ENCODE peak calls at places on chromosomes 11 and 22, in four cellular contexts. One of them, this sample, is unnamed.

GRCh38 chr11:114061053-114062049 is 1.8 kb downstream of the ZBTB16 start:
- DNase-seq in uterus: no peak
- DNase-seq in spleen: peak
- DNase-seq in AG04450: no peak
- DNase-seq in this sample: peak

GRCh38 chr22:23204541-23205157 is 24.3 kb downstream of the BCR start:
- DNase-seq in uterus: peak
- DNase-seq in spleen: peak
- DNase-seq in AG04450: no peak
- DNase-seq in this sample: peak

GRCh38 chr11:24859801-24860300 is 363.0 kb downstream of the LUZP2 start:
- DNase-seq in uterus: no peak
- DNase-seq in spleen: peak
- DNase-seq in AG04450: no peak
- DNase-seq in this sample: no peak

GRCh38 chr11:116172156-116172555 is 600.6 kb downstream of the BUD13 start:
- DNase-seq in uterus: no peak
- DNase-seq in spleen: no peak
- DNase-seq in AG04450: no peak
- DNase-seq in this sample: no peak

GRCh38 chr11:60711316-60711715 is 11.9 kb downstream of the MS4A8 start:
- DNase-seq in uterus: no peak
- DNase-seq in spleen: no peak
- DNase-seq in AG04450: no peak
- DNase-seq in this sample: no peak

GRCh38 chr22:35630387-35630793 is 13.3 kb upstream of the MB start:
- DNase-seq in uterus: no peak
- DNase-seq in spleen: peak
- DNase-seq in AG04450: peak
- DNase-seq in this sample: no peak

GRCh38 chr11:126544311-126545056 is 189.0 kb downstream of the ST3GAL4 start:
- DNase-seq in uterus: peak
- DNase-seq in spleen: no peak
- DNase-seq in AG04450: peak
- DNase-seq in this sample: no peak

GRCh38 chr11:92728628-92729027 is 240.8 kb upstream of the MTNR1B start:
- DNase-seq in uterus: no peak
- DNase-seq in spleen: no peak
- DNase-seq in AG04450: no peak
- DNase-seq in this sample: no peak

GRCh38 chr11:41201156-41201555 is 258.3 kb downstream of the LRRC4C start:
- DNase-seq in uterus: no peak
- DNase-seq in spleen: no peak
- DNase-seq in AG04450: no peak
- DNase-seq in this sample: no peak

GRCh38 chr11:131412061-131412460 is 41.6 kb downstream of the NTM start:
- DNase-seq in uterus: no peak
- DNase-seq in spleen: no peak
- DNase-seq in AG04450: no peak
- DNase-seq in this sample: no peak

GRCh38 chr22:42945736-42946135 is 69.2 kb downstream of the PACSIN2 start:
- DNase-seq in uterus: no peak
- DNase-seq in spleen: no peak
- DNase-seq in AG04450: no peak
- DNase-seq in this sample: no peak

GRCh38 chr22:37340331-37341262 is 58.3 kb downstream of the CYTH4 start:
- DNase-seq in uterus: no peak
- DNase-seq in spleen: no peak
- DNase-seq in AG04450: no peak
- DNase-seq in this sample: no peak

GRCh38 chr11:62554377-62554776 is 7.8 kb upstream of the AHNAK start:
- DNase-seq in uterus: no peak
- DNase-seq in spleen: no peak
- DNase-seq in AG04450: no peak
- DNase-seq in this sample: no peak

GRCh38 chr11:66996609-66997273 is 21.6 kb downstream of the C11orf86 start:
- DNase-seq in uterus: no peak
- DNase-seq in spleen: no peak
- DNase-seq in AG04450: peak
- DNase-seq in this sample: no peak

GRCh38 chr11:110173775-110174644 is 80.8 kb downstream of the ZC3H12C start:
- DNase-seq in uterus: peak
- DNase-seq in spleen: peak
- DNase-seq in AG04450: no peak
- DNase-seq in this sample: peak

GRCh38 chr11:93494341-93494740 is 48.9 kb downstream of the SMCO4 start:
- DNase-seq in uterus: no peak
- DNase-seq in spleen: no peak
- DNase-seq in AG04450: no peak
- DNase-seq in this sample: no peak

GRCh38 chr11:2525941-2526807 is 81.4 kb downstream of the KCNQ1 start:
- DNase-seq in uterus: peak
- DNase-seq in spleen: peak
- DNase-seq in AG04450: no peak
- DNase-seq in this sample: peak

GRCh38 chr11:15942126-15942525 is 414.2 kb downstream of the SOX6 start:
- DNase-seq in uterus: no peak
- DNase-seq in spleen: no peak
- DNase-seq in AG04450: no peak
- DNase-seq in this sample: no peak

GRCh38 chr11:124667601-124668000 is 5.9 kb downstream of the SIAE start:
- DNase-seq in uterus: no peak
- DNase-seq in spleen: no peak
- DNase-seq in AG04450: no peak
- DNase-seq in this sample: no peak

GRCh38 chr11:15291885-15292284 is 177.2 kb downstream of the INSC start:
- DNase-seq in uterus: no peak
- DNase-seq in spleen: no peak
- DNase-seq in AG04450: no peak
- DNase-seq in this sample: no peak

GRCh38 chr11:18367431-18367830 is 26.9 kb upstream of the LDHA start:
- DNase-seq in uterus: no peak
- DNase-seq in spleen: no peak
- DNase-seq in AG04450: no peak
- DNase-seq in this sample: no peak

GRCh38 chr22:35539910-35540599 is 576 bp upstream of the RASD2 start:
- DNase-seq in uterus: peak
- DNase-seq in spleen: peak
- DNase-seq in AG04450: no peak
- DNase-seq in this sample: peak

GRCh38 chr11:33682446-33682845 is 18.2 kb downstream of the C11orf91 start:
- DNase-seq in uterus: no peak
- DNase-seq in spleen: no peak
- DNase-seq in AG04450: no peak
- DNase-seq in this sample: no peak

GRCh38 chr11:57763568-57763967 is 2.0 kb downstream of the CTNND1 start:
- DNase-seq in uterus: no peak
- DNase-seq in spleen: no peak
- DNase-seq in AG04450: no peak
- DNase-seq in this sample: no peak

GRCh38 chr11:91078221-91078620 is 855.4 kb upstream of the CHORDC1 start:
- DNase-seq in uterus: no peak
- DNase-seq in spleen: no peak
- DNase-seq in AG04450: no peak
- DNase-seq in this sample: no peak

GRCh38 chr22:22513619-22514018 is 5.1 kb upstream of the ZNF280B start:
- DNase-seq in uterus: no peak
- DNase-seq in spleen: no peak
- DNase-seq in AG04450: no peak
- DNase-seq in this sample: no peak

GRCh38 chr11:35689081-35689996 is 26.8 kb downstream of the TRIM44 start:
- DNase-seq in uterus: no peak
- DNase-seq in spleen: no peak
- DNase-seq in AG04450: no peak
- DNase-seq in this sample: no peak

GRCh38 chr11:68798221-68798813 is 43.4 kb downstream of the CPT1A start:
- DNase-seq in uterus: no peak
- DNase-seq in spleen: peak
- DNase-seq in AG04450: no peak
- DNase-seq in this sample: peak

GRCh38 chr11:34630544-34630943 is 9.7 kb downstream of the EHF start:
- DNase-seq in uterus: no peak
- DNase-seq in spleen: no peak
- DNase-seq in AG04450: no peak
- DNase-seq in this sample: no peak

GRCh38 chr11:116563028-116563712 is 209.6 kb downstream of the BUD13 start:
- DNase-seq in uterus: no peak
- DNase-seq in spleen: no peak
- DNase-seq in AG04450: no peak
- DNase-seq in this sample: no peak

GRCh38 chr11:6634534-6634933 is 15.3 kb upstream of the TPP1 start:
- DNase-seq in uterus: no peak
- DNase-seq in spleen: no peak
- DNase-seq in AG04450: no peak
- DNase-seq in this sample: no peak

GRCh38 chr11:100631316-100631715 is 55.8 kb upstream of the ARHGAP42 start:
- DNase-seq in uterus: no peak
- DNase-seq in spleen: no peak
- DNase-seq in AG04450: no peak
- DNase-seq in this sample: no peak

GRCh38 chr11:95897731-95898130 is 26.2 kb downstream of the MTMR2 start:
- DNase-seq in uterus: no peak
- DNase-seq in spleen: no peak
- DNase-seq in AG04450: no peak
- DNase-seq in this sample: no peak

GRCh38 chr11:2762031-2762380 is 62.2 kb upstream of the KCNQ1OT1 start:
- DNase-seq in uterus: no peak
- DNase-seq in spleen: no peak
- DNase-seq in AG04450: no peak
- DNase-seq in this sample: no peak

GRCh38 chr11:38206663-38207062 is 1608.6 kb upstream of the RAG2 start:
- DNase-seq in uterus: no peak
- DNase-seq in spleen: no peak
- DNase-seq in AG04450: no peak
- DNase-seq in this sample: no peak

GRCh38 chr22:22410121-22410520 is 98.4 kb downstream of the ZNF280B start:
- DNase-seq in uterus: no peak
- DNase-seq in spleen: peak
- DNase-seq in AG04450: no peak
- DNase-seq in this sample: no peak

GRCh38 chr22:44995282-44995597 is 14.6 kb downstream of the PHF21B start:
- DNase-seq in uterus: no peak
- DNase-seq in spleen: no peak
- DNase-seq in AG04450: no peak
- DNase-seq in this sample: no peak

GRCh38 chr11:72300268-72300667 is 56.3 kb upstream of the PHOX2A start:
- DNase-seq in uterus: no peak
- DNase-seq in spleen: no peak
- DNase-seq in AG04450: no peak
- DNase-seq in this sample: no peak
- TF ChIP-seq CTCF in uterus: no peak
- TF ChIP-seq CTCF in spleen: no peak
- TF ChIP-seq CTCF in AG04450: no peak
- TF ChIP-seq CTCF in this sample: no peak

GRCh38 chr11:94774345-94774744 is 6.2 kb downstream of the AMOTL1 start:
- DNase-seq in uterus: no peak
- DNase-seq in spleen: no peak
- DNase-seq in AG04450: no peak
- DNase-seq in this sample: no peak
- H3K27ac ChIP-seq in uterus: peak
- H3K27ac ChIP-seq in spleen: no peak
- H3K27ac ChIP-seq in AG04450: no peak
- H3K27ac ChIP-seq in this sample: no peak

DNA sequence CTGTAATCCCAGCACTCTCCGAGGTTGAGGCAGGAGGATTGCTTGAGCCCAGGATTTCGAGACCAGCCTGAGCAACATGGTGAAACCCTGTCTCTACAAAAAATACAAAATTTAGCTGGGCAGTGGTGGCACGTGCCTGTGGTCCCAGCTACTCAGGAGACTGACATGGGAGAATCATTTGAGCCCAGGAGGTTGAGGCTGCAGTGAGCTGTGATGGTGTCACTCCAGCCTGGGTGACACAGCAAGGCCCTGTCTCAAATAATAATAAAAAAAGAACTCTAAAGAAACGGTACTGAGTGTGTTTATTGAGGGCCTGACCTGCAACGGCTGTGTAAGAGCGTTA is 52.7 kb downstream of the PRDM10 start:
- DNase-seq in uterus: no peak
- DNase-seq in spleen: no peak
- DNase-seq in AG04450: no peak
- DNase-seq in this sample: no peak
- TF ChIP-seq CTCF in uterus: no peak
- TF ChIP-seq CTCF in spleen: no peak
- TF ChIP-seq CTCF in AG04450: no peak
- TF ChIP-seq CTCF in this sample: no peak

GRCh38 chr11:83070878-83071640 is 638 bp downstream of the RAB30 start:
- DNase-seq in uterus: peak
- DNase-seq in spleen: peak
- DNase-seq in AG04450: no peak
- DNase-seq in this sample: peak

GRCh38 chr11:83073884-83074283 is 2.2 kb upstream of the RAB30 start:
- DNase-seq in uterus: no peak
- DNase-seq in spleen: no peak
- DNase-seq in AG04450: no peak
- DNase-seq in this sample: no peak

GRCh38 chr11:83071641-83072591 is at the start of gene RAB30:
- DNase-seq in uterus: peak
- DNase-seq in spleen: peak
- DNase-seq in AG04450: peak
- DNase-seq in this sample: peak

GRCh38 chr11:83072689-83073242 is 1.1 kb upstream of the RAB30 start:
- DNase-seq in uterus: no peak
- DNase-seq in spleen: no peak
- DNase-seq in AG04450: no peak
- DNase-seq in this sample: no peak

DNA sequence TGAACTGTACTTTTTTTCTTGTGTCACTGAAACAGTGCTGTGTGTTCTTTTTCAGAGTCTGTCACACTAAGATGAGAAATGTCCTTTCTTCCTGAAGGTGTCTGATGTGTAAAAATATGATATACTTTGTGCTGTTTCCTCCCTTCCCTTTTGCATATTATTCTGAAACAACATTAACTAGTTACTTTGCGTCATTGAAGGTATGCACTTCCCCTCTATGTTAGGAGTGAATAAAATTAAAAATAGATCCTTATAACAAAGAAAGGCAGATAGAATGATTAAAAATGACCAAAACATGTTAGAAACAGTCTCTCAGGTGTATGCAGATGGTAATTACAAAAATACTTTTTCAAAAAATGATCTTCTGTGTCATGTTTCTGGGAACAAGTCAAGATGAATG is 1.6 kb upstream of the RAB30 start:
- DNase-seq in uterus: no peak
- DNase-seq in spleen: no peak
- DNase-seq in AG04450: no peak
- DNase-seq in this sample: no peak
- H3K27ac ChIP-seq in uterus: peak
- H3K27ac ChIP-seq in spleen: peak
- H3K27ac ChIP-seq in AG04450: no peak
- H3K27ac ChIP-seq in this sample: no peak

GRCh38 chr11:10758959-10759358 is 7.9 kb downstream of the CTR9 start:
- DNase-seq in uterus: no peak
- DNase-seq in spleen: no peak
- DNase-seq in AG04450: no peak
- DNase-seq in this sample: no peak
- TF ChIP-seq CTCF in uterus: no peak
- TF ChIP-seq CTCF in spleen: no peak
- TF ChIP-seq CTCF in AG04450: peak
- TF ChIP-seq CTCF in this sample: no peak